ENCODE peak calls at places on chromosomes 13 and 19, in five cellular contexts. D, R, Y, L and Q are unnamed samples.

GRCh38 chr19:30516586-30516985 is 144.4 kb downstream of the ZNF536 start:
- DNase-seq in Y (no peak), D (no peak), R (no peak), L (no peak), Q (no peak)

GRCh38 chr13:109734002-109734785 is 52.2 kb downstream of the IRS2 start:
- DNase-seq in L (no peak), R (no peak), Y (no peak), D (no peak), Q (no peak)

GRCh38 chr13:59373341-59373740 is 790.4 kb downstream of the DIAPH3 start:
- DNase-seq in R (no peak), D (no peak), L (no peak), Y (no peak), Q (no peak)

GRCh38 chr19:51830263-51830662 is 35.3 kb downstream of the FPR3 start:
- DNase-seq in Y (no peak), D (peak; percentile 46), R (peak; percentile 34), L (no peak), Q (no peak)

GRCh38 chr19:28509079-28509895 is 703.7 kb downstream of the UQCRFS1 start:
- DNase-seq in L (no peak), R (no peak), Y (no peak), D (no peak), Q (no peak)

GRCh38 chr19:47406711-47407416 is 12.5 kb downstream of the MEIS3 start:
- DNase-seq in D (no peak), R (no peak), Y (no peak), L (no peak), Q (no peak)

GRCh38 chr13:97459215-97459772 is 25.3 kb downstream of the RAP2A start:
- DNase-seq in R (no peak), L (no peak), Y (no peak), D (no peak), Q (no peak)

GRCh38 chr19:4186087-4186993 is 3.9 kb downstream of the ANKRD24 start:
- DNase-seq in D (peak; percentile 78), R (peak; percentile 77), Y (peak; percentile 62), L (peak; percentile 4), Q (no peak)

GRCh38 chr13:106401081-106401480 is 134.4 kb downstream of the EFNB2 start:
- DNase-seq in Y (no peak), R (no peak), D (no peak), L (no peak), Q (no peak)

GRCh38 chr13:33363328-33363727 is 77.8 kb upstream of the STARD13 start:
- DNase-seq in L (no peak), D (no peak), R (no peak), Y (no peak), Q (no peak)

GRCh38 chr19:13040232-13040915 is 45.1 kb downstream of the NFIX start:
- DNase-seq in D (no peak), R (no peak), Y (no peak), L (no peak), Q (no peak)

GRCh38 chr13:46614582-46614981 is 61.6 kb downstream of the LRCH1 start:
- DNase-seq in D (peak; percentile 90), R (peak; percentile 87), Y (peak; percentile 90), L (no peak), Q (no peak)

GRCh38 chr19:53511933-53512374 is 26.0 kb upstream of the ZNF331 start:
- DNase-seq in D (peak; percentile 60), L (no peak), R (peak; percentile 85), Y (peak; percentile 5), Q (peak; percentile 24)

GRCh38 chr13:49995535-49996165 is 1.2 kb upstream of the TRIM13 start:
- DNase-seq in R (peak; percentile 53), Y (no peak), D (peak; percentile 39), L (no peak), Q (peak; percentile 19)

GRCh38 chr19:37654525-37654832 is 786 bp downstream of the ZFP30 start:
- DNase-seq in Y (peak; percentile 30), R (peak; percentile 57), D (peak; percentile 34), L (no peak), Q (peak; percentile 58)

GRCh38 chr19:45598267-45599011 is 3.6 kb downstream of the GPR4 start:
- DNase-seq in R (peak; percentile 6), Y (peak; percentile 8), D (peak; percentile 69), L (no peak), Q (no peak)